ENCODE peak calls at places on chromosomes 1 and 21, in seven cellular contexts. One of them, this sample, is unnamed.

GRCh38 chr1:88802404-88802803 is 89.0 kb downstream of the GTF2B start:
- DNase-seq in heart right ventricle: no peak
- DNase-seq in pancreas: no peak
- DNase-seq in heart left ventricle: no peak
- DNase-seq in CD8-positive, alpha-beta T cell: no peak
- DNase-seq in GM10248: no peak
- DNase-seq in WTC11: no peak
- DNase-seq in this sample: no peak

GRCh38 chr1:53047737-53048344 is 14.2 kb upstream of the PODN start:
- DNase-seq in pancreas: no peak
- DNase-seq in heart right ventricle: no peak
- DNase-seq in heart left ventricle: no peak
- DNase-seq in CD8-positive, alpha-beta T cell: no peak
- DNase-seq in GM10248: no peak
- DNase-seq in WTC11: no peak
- DNase-seq in this sample: no peak

GRCh38 chr1:64975740-64976139 is 9.4 kb upstream of the JAK1 start:
- DNase-seq in pancreas: no peak
- DNase-seq in heart left ventricle: no peak
- DNase-seq in CD8-positive, alpha-beta T cell: no peak
- DNase-seq in WTC11: no peak
- DNase-seq in GM10248: no peak
- DNase-seq in heart right ventricle: no peak
- DNase-seq in this sample: no peak

GRCh38 chr1:54327386-54328116 is 78.6 kb downstream of the SSBP3 start:
- DNase-seq in GM10248: no peak
- DNase-seq in heart left ventricle: no peak
- DNase-seq in pancreas: no peak
- DNase-seq in CD8-positive, alpha-beta T cell: no peak
- DNase-seq in WTC11: no peak
- DNase-seq in heart right ventricle: no peak
- DNase-seq in this sample: no peak

GRCh38 chr1:218600968-218601367 is 255.8 kb downstream of the TGFB2 start:
- DNase-seq in heart left ventricle: no peak
- DNase-seq in pancreas: no peak
- DNase-seq in CD8-positive, alpha-beta T cell: no peak
- DNase-seq in heart right ventricle: no peak
- DNase-seq in GM10248: no peak
- DNase-seq in WTC11: no peak
- DNase-seq in this sample: no peak

GRCh38 chr1:23930861-23931471 is 17.8 kb upstream of the CNR2 start:
- DNase-seq in CD8-positive, alpha-beta T cell: no peak
- DNase-seq in heart left ventricle: no peak
- DNase-seq in WTC11: no peak
- DNase-seq in pancreas: no peak
- DNase-seq in heart right ventricle: no peak
- DNase-seq in GM10248: peak; percentile 50
- DNase-seq in this sample: no peak

GRCh38 chr1:43448955-43449707 is 4.6 kb downstream of the HYI start:
- DNase-seq in heart right ventricle: no peak
- DNase-seq in GM10248: no peak
- DNase-seq in CD8-positive, alpha-beta T cell: peak; percentile 47
- DNase-seq in pancreas: no peak
- DNase-seq in heart left ventricle: peak; percentile 28
- DNase-seq in WTC11: no peak
- DNase-seq in this sample: no peak

GRCh38 chr1:30420519-30421050 is 302.8 kb downstream of the MATN1 start:
- DNase-seq in heart right ventricle: no peak
- DNase-seq in GM10248: no peak
- DNase-seq in WTC11: no peak
- DNase-seq in heart left ventricle: no peak
- DNase-seq in pancreas: no peak
- DNase-seq in CD8-positive, alpha-beta T cell: peak; percentile 19
- DNase-seq in this sample: no peak

GRCh38 chr1:43049487-43049886 is 90.8 kb upstream of the SLC2A1 start:
- DNase-seq in GM10248: no peak
- DNase-seq in heart right ventricle: no peak
- DNase-seq in heart left ventricle: no peak
- DNase-seq in pancreas: no peak
- DNase-seq in CD8-positive, alpha-beta T cell: no peak
- DNase-seq in WTC11: no peak
- DNase-seq in this sample: no peak

GRCh38 chr1:186838380-186839076 is 9.8 kb downstream of the PLA2G4A start:
- DNase-seq in heart right ventricle: no peak
- DNase-seq in GM10248: no peak
- DNase-seq in CD8-positive, alpha-beta T cell: no peak
- DNase-seq in WTC11: no peak
- DNase-seq in pancreas: no peak
- DNase-seq in heart left ventricle: no peak
- DNase-seq in this sample: no peak

GRCh38 chr1:47172782-47173181 is 17.1 kb downstream of the PDZK1IP1 start:
- DNase-seq in heart right ventricle: no peak
- DNase-seq in GM10248: no peak
- DNase-seq in heart left ventricle: no peak
- DNase-seq in CD8-positive, alpha-beta T cell: no peak
- DNase-seq in pancreas: no peak
- DNase-seq in WTC11: no peak
- DNase-seq in this sample: no peak

GRCh38 chr1:56644941-56645662 is at the start of gene PRKAA2:
- DNase-seq in heart left ventricle: peak; percentile 72
- DNase-seq in WTC11: peak; percentile 66
- DNase-seq in GM10248: peak; percentile 31
- DNase-seq in heart right ventricle: peak; percentile 63
- DNase-seq in CD8-positive, alpha-beta T cell: no peak
- DNase-seq in pancreas: peak; percentile 86
- DNase-seq in this sample: no peak

GRCh38 chr1:113166473-113166872 is 93.5 kb downstream of the LRIG2 start:
- DNase-seq in heart right ventricle: no peak
- DNase-seq in GM10248: no peak
- DNase-seq in CD8-positive, alpha-beta T cell: no peak
- DNase-seq in pancreas: no peak
- DNase-seq in WTC11: no peak
- DNase-seq in heart left ventricle: no peak
- DNase-seq in this sample: no peak

GRCh38 chr1:10917513-10918454 is 94.7 kb upstream of the TARDBP start:
- DNase-seq in WTC11: no peak
- DNase-seq in heart left ventricle: peak; percentile 26
- DNase-seq in GM10248: no peak
- DNase-seq in pancreas: no peak
- DNase-seq in heart right ventricle: no peak
- DNase-seq in CD8-positive, alpha-beta T cell: no peak
- DNase-seq in this sample: no peak

GRCh38 chr1:162147760-162148159 is 78.3 kb downstream of the NOS1AP start:
- DNase-seq in heart left ventricle: no peak
- DNase-seq in WTC11: peak; percentile 65
- DNase-seq in heart right ventricle: no peak
- DNase-seq in pancreas: no peak
- DNase-seq in GM10248: no peak
- DNase-seq in CD8-positive, alpha-beta T cell: no peak
- DNase-seq in this sample: no peak

GRCh38 chr1:43521078-43521477 is 9.6 kb upstream of the PTPRF start:
- DNase-seq in WTC11: no peak
- DNase-seq in heart right ventricle: no peak
- DNase-seq in CD8-positive, alpha-beta T cell: no peak
- DNase-seq in pancreas: no peak
- DNase-seq in heart left ventricle: no peak
- DNase-seq in GM10248: no peak
- DNase-seq in this sample: no peak

GRCh38 chr1:43067856-43068751 is 104.0 kb downstream of the EBNA1BP2 start:
- DNase-seq in GM10248: no peak
- DNase-seq in pancreas: peak; percentile 66
- DNase-seq in WTC11: peak; percentile 54
- DNase-seq in CD8-positive, alpha-beta T cell: peak; percentile 63
- DNase-seq in heart left ventricle: no peak
- DNase-seq in heart right ventricle: no peak
- DNase-seq in this sample: no peak

GRCh38 chr1:10556430-10557005 is 81.8 kb downstream of the PEX14 start:
- DNase-seq in CD8-positive, alpha-beta T cell: no peak
- DNase-seq in heart left ventricle: no peak
- DNase-seq in heart right ventricle: no peak
- DNase-seq in pancreas: no peak
- DNase-seq in WTC11: peak; percentile 29
- DNase-seq in GM10248: no peak
- DNase-seq in this sample: peak; percentile 4

GRCh38 chr1:47262787-47263413 is 30.9 kb upstream of the TAL1 start:
- DNase-seq in CD8-positive, alpha-beta T cell: no peak
- DNase-seq in pancreas: no peak
- DNase-seq in heart left ventricle: no peak
- DNase-seq in heart right ventricle: no peak
- DNase-seq in GM10248: peak; percentile 53
- DNase-seq in WTC11: peak; percentile 60
- DNase-seq in this sample: peak; percentile 5

GRCh38 chr1:245621589-245621988 is 466.8 kb downstream of the KIF26B start:
- DNase-seq in pancreas: no peak
- DNase-seq in GM10248: no peak
- DNase-seq in heart left ventricle: no peak
- DNase-seq in WTC11: no peak
- DNase-seq in heart right ventricle: no peak
- DNase-seq in CD8-positive, alpha-beta T cell: no peak
- DNase-seq in this sample: no peak

GRCh38 chr21:18987515-18988026 is 584.0 kb upstream of the TMPRSS15 start:
- DNase-seq in pancreas: no peak
- DNase-seq in WTC11: peak; percentile 20
- DNase-seq in CD8-positive, alpha-beta T cell: no peak
- DNase-seq in heart right ventricle: no peak
- DNase-seq in heart left ventricle: no peak
- DNase-seq in GM10248: no peak
- DNase-seq in this sample: no peak

GRCh38 chr1:151980287-151981177 is 13.1 kb downstream of the S100A10 start:
- DNase-seq in WTC11: no peak
- DNase-seq in CD8-positive, alpha-beta T cell: no peak
- DNase-seq in heart left ventricle: no peak
- DNase-seq in GM10248: no peak
- DNase-seq in heart right ventricle: no peak
- DNase-seq in pancreas: no peak
- DNase-seq in this sample: no peak

GRCh38 chr1:220767312-220768126 is 19.2 kb upstream of the MTARC1 start:
- DNase-seq in CD8-positive, alpha-beta T cell: no peak
- DNase-seq in GM10248: no peak
- DNase-seq in WTC11: no peak
- DNase-seq in pancreas: no peak
- DNase-seq in heart left ventricle: no peak
- DNase-seq in heart right ventricle: no peak
- DNase-seq in this sample: no peak

GRCh38 chr1:203025721-203026665 is at the start of gene PPFIA4:
- DNase-seq in heart right ventricle: peak; percentile 89
- DNase-seq in GM10248: peak; percentile 98
- DNase-seq in pancreas: peak; percentile 95
- DNase-seq in WTC11: peak; percentile 88
- DNase-seq in CD8-positive, alpha-beta T cell: peak; percentile 92
- DNase-seq in heart left ventricle: peak; percentile 94
- DNase-seq in this sample: peak; percentile 41

GRCh38 chr1:203031467-203031866 is 5.2 kb downstream of the PPFIA4 start:
- DNase-seq in pancreas: no peak
- DNase-seq in WTC11: no peak
- DNase-seq in CD8-positive, alpha-beta T cell: no peak
- DNase-seq in GM10248: no peak
- DNase-seq in heart left ventricle: no peak
- DNase-seq in heart right ventricle: no peak
- DNase-seq in this sample: no peak

GRCh38 chr1:203028784-203029553 is 2.7 kb downstream of the PPFIA4 start:
- DNase-seq in WTC11: no peak
- DNase-seq in heart right ventricle: no peak
- DNase-seq in CD8-positive, alpha-beta T cell: peak; percentile 39
- DNase-seq in pancreas: no peak
- DNase-seq in GM10248: peak; percentile 6
- DNase-seq in heart left ventricle: peak; percentile 53
- DNase-seq in this sample: no peak

GRCh38 chr1:203028067-203028783 is 1.9 kb downstream of the PPFIA4 start:
- DNase-seq in GM10248: peak; percentile 8
- DNase-seq in heart right ventricle: no peak
- DNase-seq in CD8-positive, alpha-beta T cell: peak; percentile 36
- DNase-seq in WTC11: no peak
- DNase-seq in pancreas: no peak
- DNase-seq in heart left ventricle: no peak
- DNase-seq in this sample: no peak

GRCh38 chr1:203026666-203027663 is 674 bp downstream of the PPFIA4 start:
- DNase-seq in CD8-positive, alpha-beta T cell: peak; percentile 49
- DNase-seq in GM10248: peak; percentile 22
- DNase-seq in pancreas: peak; percentile 61
- DNase-seq in heart right ventricle: peak; percentile 29
- DNase-seq in WTC11: peak; percentile 29
- DNase-seq in heart left ventricle: peak; percentile 61
- DNase-seq in this sample: no peak
- TF ChIP-seq CTCF in CD8-positive, alpha-beta T cell: no peak
- TF ChIP-seq CTCF in GM10248: no peak
- TF ChIP-seq CTCF in pancreas: no peak
- TF ChIP-seq CTCF in heart right ventricle: no peak
- TF ChIP-seq CTCF in WTC11: no peak
- TF ChIP-seq CTCF in heart left ventricle: no peak
- TF ChIP-seq CTCF in this sample: no peak

DNA sequence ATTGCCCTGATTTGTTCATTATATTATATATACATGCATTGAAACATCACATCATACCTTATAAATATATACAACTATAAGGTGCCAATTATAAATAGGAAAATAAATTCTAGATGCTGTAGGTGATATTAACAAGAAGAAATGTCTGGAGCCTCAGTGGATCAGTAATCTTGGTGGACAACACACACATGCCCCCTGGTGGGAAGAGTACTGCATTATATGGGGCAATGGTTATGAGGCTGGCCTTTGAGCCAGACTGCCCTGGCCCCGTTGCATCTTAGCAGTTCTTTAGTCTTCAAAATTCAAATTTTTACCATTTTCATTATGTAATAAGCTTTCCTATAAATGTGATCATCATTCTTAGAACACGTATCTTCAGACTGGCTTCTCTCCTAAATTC is 335.0 kb upstream of the GREM2 start:
- DNase-seq in pancreas: no peak
- DNase-seq in GM10248: peak; percentile 20
- DNase-seq in heart left ventricle: no peak
- DNase-seq in WTC11: peak; percentile 23
- DNase-seq in heart right ventricle: no peak
- DNase-seq in CD8-positive, alpha-beta T cell: no peak
- DNase-seq in this sample: no peak
- TF ChIP-seq CTCF in pancreas: no peak
- TF ChIP-seq CTCF in GM10248: no peak
- TF ChIP-seq CTCF in heart left ventricle: no peak
- TF ChIP-seq CTCF in WTC11: peak; percentile 42
- TF ChIP-seq CTCF in heart right ventricle: peak; percentile 30
- TF ChIP-seq CTCF in CD8-positive, alpha-beta T cell: no peak
- TF ChIP-seq CTCF in this sample: peak; percentile 55

DNA sequence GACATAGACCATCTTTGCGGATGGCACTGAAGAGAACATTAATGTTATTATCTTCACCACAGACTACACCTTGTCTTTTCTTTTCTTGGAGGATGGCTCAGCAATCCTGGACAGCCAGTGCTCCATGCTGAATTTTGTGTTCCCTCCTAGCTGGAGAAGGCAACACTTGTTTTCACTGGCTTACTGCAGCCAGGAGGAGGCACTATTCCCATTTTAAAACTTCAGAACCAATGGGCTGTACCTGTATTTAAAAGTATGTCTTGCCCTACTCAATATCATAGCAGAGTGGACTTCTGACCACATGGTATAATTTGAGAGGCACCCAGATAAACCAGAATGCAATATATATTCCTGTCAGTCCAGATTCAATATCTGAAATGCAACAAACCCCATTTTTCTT is 53.3 kb upstream of the POGK start:
- DNase-seq in heart left ventricle: no peak
- DNase-seq in CD8-positive, alpha-beta T cell: no peak
- DNase-seq in GM10248: no peak
- DNase-seq in heart right ventricle: no peak
- DNase-seq in pancreas: no peak
- DNase-seq in WTC11: no peak
- DNase-seq in this sample: no peak
- TF ChIP-seq CTCF in heart left ventricle: no peak
- TF ChIP-seq CTCF in CD8-positive, alpha-beta T cell: no peak
- TF ChIP-seq CTCF in GM10248: no peak
- TF ChIP-seq CTCF in heart right ventricle: no peak
- TF ChIP-seq CTCF in pancreas: no peak
- TF ChIP-seq CTCF in WTC11: no peak
- TF ChIP-seq CTCF in this sample: peak; percentile 16

GRCh38 chr1:6280761-6281451 is 20.0 kb upstream of the GPR153 start:
- DNase-seq in WTC11: peak; percentile 79
- DNase-seq in GM10248: no peak
- DNase-seq in pancreas: no peak
- DNase-seq in heart left ventricle: no peak
- DNase-seq in CD8-positive, alpha-beta T cell: no peak
- DNase-seq in heart right ventricle: no peak
- DNase-seq in this sample: no peak
- TF ChIP-seq CTCF in WTC11: no peak
- TF ChIP-seq CTCF in GM10248: no peak
- TF ChIP-seq CTCF in pancreas: no peak
- TF ChIP-seq CTCF in heart left ventricle: peak; percentile 30
- TF ChIP-seq CTCF in CD8-positive, alpha-beta T cell: no peak
- TF ChIP-seq CTCF in heart right ventricle: peak; percentile 42
- TF ChIP-seq CTCF in this sample: no peak